ENCODE peak calls at places on chromosomes 2 and 18, in eight cellular contexts. One of them, this sample, is unnamed.

GRCh38 chr2:64019083-64019974 is at the start of gene VPS54:
- DNase-seq in A549: peak; percentile 79
- DNase-seq in PC-3: peak; percentile 60
- DNase-seq in ovary: peak; percentile 74
- DNase-seq in left ventricle myocardium inferior: peak; percentile 68
- DNase-seq in heart right ventricle: peak; percentile 70
- DNase-seq in fibroblast of mammary gland: peak; percentile 63
- DNase-seq in heart left ventricle: peak; percentile 66
- DNase-seq in this sample: peak; percentile 69

GRCh38 chr2:217162533-217162932 is 302.7 kb upstream of the TNP1 start:
- DNase-seq in heart right ventricle: no peak
- DNase-seq in fibroblast of mammary gland: peak; percentile 91
- DNase-seq in ovary: no peak
- DNase-seq in A549: no peak
- DNase-seq in left ventricle myocardium inferior: no peak
- DNase-seq in PC-3: peak; percentile 94
- DNase-seq in heart left ventricle: no peak
- DNase-seq in this sample: peak; percentile 71

GRCh38 chr2:152330235-152330866 is 4.6 kb upstream of the FMNL2 start:
- DNase-seq in heart left ventricle: no peak
- DNase-seq in heart right ventricle: no peak
- DNase-seq in left ventricle myocardium inferior: no peak
- DNase-seq in ovary: no peak
- DNase-seq in PC-3: peak; percentile 18
- DNase-seq in A549: no peak
- DNase-seq in fibroblast of mammary gland: no peak
- DNase-seq in this sample: no peak

GRCh38 chr2:231597014-231597611 is 4.4 kb downstream of the TEX44 start:
- DNase-seq in left ventricle myocardium inferior: peak; percentile 34
- DNase-seq in fibroblast of mammary gland: peak; percentile 88
- DNase-seq in ovary: no peak
- DNase-seq in heart left ventricle: peak; percentile 40
- DNase-seq in PC-3: no peak
- DNase-seq in heart right ventricle: peak; percentile 46
- DNase-seq in A549: no peak
- DNase-seq in this sample: peak; percentile 46

GRCh38 chr2:186977433-186978045 is 128.6 kb upstream of the ZSWIM2 start:
- DNase-seq in ovary: no peak
- DNase-seq in A549: no peak
- DNase-seq in fibroblast of mammary gland: no peak
- DNase-seq in heart right ventricle: no peak
- DNase-seq in PC-3: no peak
- DNase-seq in heart left ventricle: no peak
- DNase-seq in left ventricle myocardium inferior: no peak
- DNase-seq in this sample: no peak

GRCh38 chr2:239168575-239168974 is 232.2 kb downstream of the HDAC4 start:
- DNase-seq in left ventricle myocardium inferior: peak; percentile 4
- DNase-seq in heart left ventricle: no peak
- DNase-seq in fibroblast of mammary gland: no peak
- DNase-seq in heart right ventricle: no peak
- DNase-seq in PC-3: no peak
- DNase-seq in A549: no peak
- DNase-seq in ovary: no peak
- DNase-seq in this sample: no peak

GRCh38 chr18:24015897-24016631 is 1.5 kb downstream of the TTC39C start:
- DNase-seq in PC-3: no peak
- DNase-seq in A549: no peak
- DNase-seq in left ventricle myocardium inferior: no peak
- DNase-seq in fibroblast of mammary gland: no peak
- DNase-seq in heart left ventricle: no peak
- DNase-seq in ovary: no peak
- DNase-seq in heart right ventricle: no peak
- DNase-seq in this sample: no peak

GRCh38 chr2:241986836-241987641 is 117.5 kb downstream of the RTP5 start:
- DNase-seq in A549: no peak
- DNase-seq in fibroblast of mammary gland: no peak
- DNase-seq in left ventricle myocardium inferior: no peak
- DNase-seq in ovary: no peak
- DNase-seq in PC-3: no peak
- DNase-seq in heart right ventricle: no peak
- DNase-seq in heart left ventricle: no peak
- DNase-seq in this sample: no peak

DNA sequence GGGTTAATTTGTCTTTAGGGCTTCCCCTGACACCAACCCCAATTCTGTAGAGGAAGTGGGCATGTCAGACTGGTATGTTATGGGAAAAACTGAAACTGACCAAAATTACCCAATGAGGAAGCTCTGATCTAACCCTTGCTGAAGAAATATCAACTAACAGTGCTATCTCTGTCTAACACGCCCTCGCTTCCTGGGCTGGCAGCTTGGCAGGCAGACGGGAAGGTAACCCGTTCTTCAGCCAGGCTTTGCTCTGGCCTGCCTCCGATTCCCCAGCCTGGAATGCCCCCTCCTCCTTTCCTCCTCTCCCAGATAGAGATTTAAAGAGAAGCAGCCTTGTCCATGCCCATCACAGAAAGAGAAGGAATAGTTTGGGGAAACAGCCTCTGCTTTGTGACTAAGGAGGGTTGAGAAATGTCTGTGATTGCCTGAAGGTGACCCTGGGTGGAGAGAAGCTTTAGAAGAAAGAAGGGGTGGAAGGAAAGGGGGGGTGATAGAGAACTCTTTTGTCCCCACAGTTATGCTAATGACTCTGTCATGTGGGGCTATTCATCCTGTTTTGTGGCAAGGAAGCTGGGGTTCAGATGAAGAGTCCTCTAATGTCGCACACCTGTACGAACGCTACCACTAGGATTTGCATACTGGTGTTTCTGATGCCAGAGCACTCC is 15.4 kb downstream of the HK2 start:
- DNase-seq in heart left ventricle: peak; percentile 39
- DNase-seq in PC-3: peak; percentile 45
- DNase-seq in left ventricle myocardium inferior: peak; percentile 41
- DNase-seq in heart right ventricle: peak; percentile 35
- DNase-seq in fibroblast of mammary gland: no peak
- DNase-seq in ovary: no peak
- DNase-seq in A549: no peak
- DNase-seq in this sample: peak; percentile 80
- H3K4me3 ChIP-seq in heart left ventricle: no peak overlapping the region
- H3K4me3 ChIP-seq in PC-3: no peak overlapping the region
- H3K4me3 ChIP-seq in left ventricle myocardium inferior: no peak overlapping the region
- H3K4me3 ChIP-seq in heart right ventricle: no peak overlapping the region
- H3K4me3 ChIP-seq in fibroblast of mammary gland: no peak overlapping the region
- H3K4me3 ChIP-seq in ovary: no peak overlapping the region
- H3K4me3 ChIP-seq in A549: no peak overlapping the region
- H3K4me3 ChIP-seq in this sample: no peak overlapping the region

GRCh38 chr2:165471349-165471975 is 2.0 kb downstream of the CSRNP3 start:
- DNase-seq in PC-3: no peak
- DNase-seq in heart left ventricle: no peak
- DNase-seq in fibroblast of mammary gland: no peak
- DNase-seq in left ventricle myocardium inferior: no peak
- DNase-seq in heart right ventricle: no peak
- DNase-seq in ovary: no peak
- DNase-seq in A549: no peak
- DNase-seq in this sample: no peak

GRCh38 chr2:165466386-165466785 is 3.1 kb upstream of the CSRNP3 start:
- DNase-seq in fibroblast of mammary gland: no peak
- DNase-seq in PC-3: no peak
- DNase-seq in heart left ventricle: no peak
- DNase-seq in A549: no peak
- DNase-seq in ovary: no peak
- DNase-seq in heart right ventricle: no peak
- DNase-seq in left ventricle myocardium inferior: no peak
- DNase-seq in this sample: no peak

GRCh38 chr2:165469417-165469816 is at the start of gene CSRNP3:
- DNase-seq in heart left ventricle: peak; percentile 65
- DNase-seq in left ventricle myocardium inferior: peak; percentile 41
- DNase-seq in PC-3: peak; percentile 97
- DNase-seq in heart right ventricle: peak; percentile 17
- DNase-seq in A549: peak; percentile 72
- DNase-seq in ovary: peak; percentile 65
- DNase-seq in fibroblast of mammary gland: peak; percentile 87
- DNase-seq in this sample: peak; percentile 87

GRCh38 chr2:165470351-165470750 is 853 bp downstream of the CSRNP3 start:
- DNase-seq in left ventricle myocardium inferior: no peak
- DNase-seq in PC-3: no peak
- DNase-seq in ovary: no peak
- DNase-seq in heart left ventricle: no peak
- DNase-seq in A549: no peak
- DNase-seq in fibroblast of mammary gland: no peak
- DNase-seq in heart right ventricle: no peak
- DNase-seq in this sample: no peak

DNA sequence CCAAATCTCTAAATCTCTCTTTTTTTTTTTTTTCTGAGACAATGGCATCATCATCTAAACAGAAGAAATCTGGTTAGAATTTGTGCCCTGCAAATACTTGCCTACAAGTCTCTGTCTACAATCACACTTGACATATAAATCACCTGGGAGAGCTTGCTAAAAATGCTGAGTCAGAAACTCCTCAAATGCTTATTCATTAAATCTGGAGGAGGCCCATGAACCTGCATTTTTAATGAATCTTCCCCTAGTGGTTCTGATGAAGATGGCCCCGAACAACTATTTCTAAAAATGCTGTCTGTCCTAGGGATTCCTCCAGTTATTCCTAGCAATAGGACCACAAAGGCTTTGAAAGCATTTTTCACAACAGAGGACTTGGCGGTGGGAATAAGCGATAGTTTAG is 1.6 kb upstream of the CSRNP3 start:
- DNase-seq in heart left ventricle: no peak
- DNase-seq in fibroblast of mammary gland: no peak
- DNase-seq in ovary: no peak
- DNase-seq in left ventricle myocardium inferior: no peak
- DNase-seq in A549: no peak
- DNase-seq in PC-3: no peak
- DNase-seq in heart right ventricle: no peak
- DNase-seq in this sample: no peak
- TF ChIP-seq CTCF in heart left ventricle: no peak
- TF ChIP-seq CTCF in fibroblast of mammary gland: no peak
- TF ChIP-seq CTCF in ovary: no peak
- TF ChIP-seq CTCF in left ventricle myocardium inferior: no peak
- TF ChIP-seq CTCF in A549: no peak
- TF ChIP-seq CTCF in PC-3: no peak
- TF ChIP-seq CTCF in heart right ventricle: no peak
- TF ChIP-seq CTCF in this sample: no peak

GRCh38 chr18:48931680-48932461 is 18.9 kb downstream of the SMAD7 start:
- DNase-seq in heart right ventricle: no peak
- DNase-seq in left ventricle myocardium inferior: no peak
- DNase-seq in fibroblast of mammary gland: no peak
- DNase-seq in heart left ventricle: no peak
- DNase-seq in ovary: no peak
- DNase-seq in PC-3: no peak
- DNase-seq in A549: no peak
- DNase-seq in this sample: no peak

GRCh38 chr18:48928787-48929186 is 22.0 kb downstream of the SMAD7 start:
- DNase-seq in fibroblast of mammary gland: no peak
- DNase-seq in heart left ventricle: peak; percentile 61
- DNase-seq in A549: no peak
- DNase-seq in PC-3: no peak
- DNase-seq in left ventricle myocardium inferior: peak; percentile 68
- DNase-seq in ovary: no peak
- DNase-seq in heart right ventricle: peak; percentile 65
- DNase-seq in this sample: peak; percentile 58

GRCh38 chr18:48929212-48929612 is 21.6 kb downstream of the SMAD7 start:
- DNase-seq in heart left ventricle: no peak
- DNase-seq in ovary: no peak
- DNase-seq in A549: no peak
- DNase-seq in left ventricle myocardium inferior: no peak
- DNase-seq in PC-3: no peak
- DNase-seq in heart right ventricle: no peak
- DNase-seq in fibroblast of mammary gland: peak; percentile 14
- DNase-seq in this sample: no peak

GRCh38 chr18:48930926-48931325 is 19.8 kb downstream of the SMAD7 start:
- DNase-seq in PC-3: no peak
- DNase-seq in left ventricle myocardium inferior: no peak
- DNase-seq in A549: no peak
- DNase-seq in fibroblast of mammary gland: no peak
- DNase-seq in heart left ventricle: no peak
- DNase-seq in heart right ventricle: no peak
- DNase-seq in ovary: no peak
- DNase-seq in this sample: no peak

DNA sequence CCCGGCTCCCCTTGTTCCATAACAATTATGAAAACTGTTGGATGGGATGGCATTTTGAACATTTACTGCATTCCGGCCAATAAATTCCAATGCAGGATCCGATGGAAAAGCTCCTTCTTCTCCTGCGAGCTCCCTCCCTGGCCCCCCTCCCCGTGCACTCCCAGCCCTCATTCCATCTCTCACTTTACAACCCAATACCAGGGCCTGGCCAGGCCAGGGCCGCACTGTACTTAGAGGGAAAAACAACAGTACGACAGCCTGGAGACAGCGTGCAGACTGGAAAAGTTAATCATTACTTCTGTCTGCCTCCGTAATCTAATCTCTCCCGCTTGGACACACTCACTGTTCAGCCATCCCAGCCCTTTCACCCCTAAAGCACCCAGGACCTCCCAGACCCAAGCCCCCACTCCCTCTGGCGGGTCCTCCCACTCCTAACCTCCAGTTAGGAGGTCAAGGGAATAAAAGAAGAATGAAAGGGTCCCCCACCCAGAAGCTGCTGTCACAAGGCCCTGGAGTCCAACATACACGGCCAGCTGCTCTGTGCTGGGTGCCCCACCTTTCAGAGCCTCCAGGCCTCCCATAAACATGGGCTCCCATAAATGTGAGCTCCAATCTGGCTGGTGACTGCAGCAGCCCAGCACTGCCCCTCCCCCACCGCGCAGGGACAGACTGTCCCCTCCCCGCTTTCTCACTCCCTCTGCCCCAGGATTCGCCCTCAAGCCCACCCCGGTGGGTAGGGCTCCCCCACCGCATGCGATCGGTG is 20.6 kb downstream of the SMAD7 start:
- DNase-seq in ovary: peak; percentile 64
- DNase-seq in heart left ventricle: no peak
- DNase-seq in fibroblast of mammary gland: peak; percentile 50
- DNase-seq in PC-3: no peak
- DNase-seq in left ventricle myocardium inferior: no peak
- DNase-seq in A549: peak; percentile 92
- DNase-seq in heart right ventricle: no peak
- DNase-seq in this sample: peak; percentile 81
- H3K4me3 ChIP-seq in ovary: no peak overlapping the region
- H3K4me3 ChIP-seq in heart left ventricle: no peak overlapping the region
- H3K4me3 ChIP-seq in fibroblast of mammary gland: no peak overlapping the region
- H3K4me3 ChIP-seq in PC-3: no peak overlapping the region
- H3K4me3 ChIP-seq in left ventricle myocardium inferior: peak overlapping the region; percentile 37
- H3K4me3 ChIP-seq in A549: peak overlapping the region; percentile 27
- H3K4me3 ChIP-seq in heart right ventricle: no peak overlapping the region
- H3K4me3 ChIP-seq in this sample: no peak overlapping the region

DNA sequence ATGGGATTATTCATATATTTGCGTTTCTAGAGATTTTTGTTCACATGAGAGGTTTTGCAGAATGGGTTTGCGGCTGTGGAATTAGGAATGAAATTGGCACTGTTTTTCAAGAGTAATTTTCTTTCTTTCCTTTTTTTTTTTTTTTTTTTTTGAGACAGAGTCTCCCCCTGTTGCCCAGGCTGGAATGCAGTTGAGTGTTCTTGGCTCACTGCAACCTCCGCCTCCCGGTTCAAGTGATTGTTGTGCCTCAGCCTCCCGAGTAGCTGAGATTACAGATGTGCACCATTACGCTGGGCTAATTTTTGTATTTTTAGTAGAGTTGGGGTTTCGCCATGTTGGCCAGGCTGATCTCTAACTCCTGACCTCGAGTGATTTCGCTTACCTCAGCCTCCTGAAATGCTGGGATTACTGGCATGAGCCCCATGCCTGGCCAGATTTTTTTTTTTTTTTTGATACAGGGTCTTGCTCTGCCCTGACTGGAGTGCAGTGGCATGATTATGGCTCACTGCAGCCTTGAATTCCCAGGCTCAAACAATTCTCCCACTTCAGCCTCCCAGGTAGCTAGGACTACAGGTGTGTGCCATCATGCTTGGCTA is 65.3 kb downstream of the MIB1 start:
- DNase-seq in heart left ventricle: no peak
- DNase-seq in ovary: no peak
- DNase-seq in heart right ventricle: no peak
- DNase-seq in A549: no peak
- DNase-seq in fibroblast of mammary gland: peak; percentile 7
- DNase-seq in left ventricle myocardium inferior: no peak
- DNase-seq in PC-3: no peak
- DNase-seq in this sample: no peak
- TF ChIP-seq CTCF in heart left ventricle: no peak
- TF ChIP-seq CTCF in ovary: no peak
- TF ChIP-seq CTCF in heart right ventricle: no peak
- TF ChIP-seq CTCF in A549: no peak
- TF ChIP-seq CTCF in fibroblast of mammary gland: no peak
- TF ChIP-seq CTCF in left ventricle myocardium inferior: no peak
- TF ChIP-seq CTCF in PC-3: no peak
- TF ChIP-seq CTCF in this sample: no peak